ENCODE peak calls at places on chromosomes 7 and 10, in eight cellular contexts. L is H1; R is cardiac muscle cell; H is PC-9; F is CD8-positive, alpha-beta T cell; Z is HepG2; M is lung; P is fibroblast of lung. X is an unnamed sample.

GRCh38 chr10:102673961-102674511 is 29.8 kb downstream of the TRIM8 start:
- DNase-seq in M (peak), L (no peak), H (no peak), F (peak), Z (peak), R (peak), P (peak), X (peak)

GRCh38 chr10:100746413-100746931 is 1.1 kb downstream of the PAX2 start:
- DNase-seq in Z (no peak), M (no peak), L (no peak), P (no peak), R (no peak), H (no peak), F (no peak), X (no peak)

GRCh38 chr10:79379512-79380124 is 32.3 kb downstream of the PPIF start:
- DNase-seq in L (no peak), Z (no peak), F (no peak), H (no peak), P (no peak), R (peak), M (no peak), X (peak)

GRCh38 chr10:1089017-1089689 is 33.0 kb downstream of the WDR37 start:
- DNase-seq in F (no peak), P (no peak), M (peak), Z (no peak), H (no peak), L (no peak), R (no peak), X (no peak)

GRCh38 chr7:118182618-118183253 is 1.2 kb upstream of the LSM8 start:
- DNase-seq in H (no peak), P (peak), M (no peak), Z (no peak), R (no peak), L (no peak), F (no peak), X (no peak)

GRCh38 chr10:73785721-73786511 is 510 bp downstream of the ZSWIM8 start:
- DNase-seq in L (peak), H (peak), M (peak), Z (no peak), F (peak), P (peak), R (peak), X (no peak)

GRCh38 chr10:132496360-132497082 is 41.1 kb upstream of the INPP5A start:
- DNase-seq in M (no peak), H (no peak), L (no peak), F (no peak), P (no peak), R (no peak), Z (no peak), X (no peak)

GRCh38 chr7:158057446-158057845 is 530.2 kb downstream of the PTPRN2 start:
- DNase-seq in Z (no peak), H (no peak), R (no peak), L (no peak), P (no peak), F (no peak), M (no peak), X (no peak)

GRCh38 chr10:119219747-119220320 is 12.5 kb downstream of the GRK5 start:
- DNase-seq in F (no peak), Z (no peak), P (no peak), L (no peak), M (no peak), H (no peak), R (no peak), X (no peak)

GRCh38 chr7:92586403-92586802 is 3.8 kb downstream of the FAM133B start:
- DNase-seq in L (no peak), F (no peak), M (no peak), R (peak), Z (peak), H (no peak), P (peak), X (no peak)

GRCh38 chr10:89837173-89838001 is 136.0 kb downstream of the KIF20B start:
- DNase-seq in M (peak), R (peak), Z (no peak), H (no peak), P (peak), F (peak), L (no peak), X (no peak)

GRCh38 chr7:156969972-156970420 is 20.5 kb downstream of the NOM1 start:
- DNase-seq in R (peak), Z (no peak), H (peak), P (peak), M (no peak), F (no peak), L (no peak), X (no peak)

GRCh38 chr7:106611911-106612310 is 49.0 kb downstream of the CCDC71L start:
- DNase-seq in M (no peak), Z (no peak), H (no peak), F (no peak), R (no peak), P (no peak), L (no peak), X (no peak)

DNA sequence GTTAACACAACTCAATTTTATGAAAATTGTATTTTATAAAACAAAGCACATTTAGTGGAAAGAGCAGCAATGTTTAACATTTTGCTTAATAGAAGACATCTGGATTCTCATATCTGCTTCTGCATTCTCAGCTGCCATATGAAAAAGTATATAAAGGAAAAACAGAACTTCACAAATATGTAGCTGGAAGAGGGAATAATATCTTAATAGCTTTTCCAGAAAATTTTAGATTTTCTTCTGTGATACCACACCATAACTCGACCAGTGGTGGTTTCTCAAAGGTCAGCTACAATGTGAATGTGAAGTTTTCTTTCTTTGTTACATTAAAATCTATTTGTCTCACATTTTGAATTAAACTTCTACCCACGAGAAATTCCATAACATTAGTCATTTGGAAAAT is 339.9 kb downstream of the PARD3 start:
- DNase-seq in M (no peak), H (no peak), L (no peak), P (peak), R (no peak), Z (no peak), F (no peak), X (no peak)
- TF ChIP-seq CTCF in M (no peak), H (no peak), L (no peak), P (no peak), R (no peak), Z (no peak), F (no peak), X (no peak)

DNA sequence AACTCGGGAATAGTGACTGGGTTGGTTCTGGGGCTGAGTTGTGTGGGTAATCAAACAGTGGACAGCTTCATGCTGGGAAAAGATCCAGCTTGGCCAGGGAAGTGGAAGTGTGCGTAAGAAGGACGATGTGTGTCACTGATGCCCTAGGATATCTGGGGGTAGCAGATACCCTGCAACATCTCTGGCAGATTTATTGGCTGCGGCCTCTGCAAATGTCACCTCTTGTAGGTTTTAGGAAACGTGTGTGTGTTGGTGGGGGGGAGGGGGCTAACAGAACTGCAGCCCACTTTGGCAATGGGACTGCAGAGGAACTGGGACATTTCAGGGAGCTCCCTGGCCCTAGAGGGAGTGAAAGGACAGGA is 965 bp upstream of the AGAP3 start:
- DNase-seq in H (no peak), L (no peak), F (no peak), M (no peak), Z (no peak), R (peak), P (no peak), X (no peak)
- H3K4me3 ChIP-seq in H (peak), L (peak), F (no peak), M (no peak), Z (no peak), R (peak), P (peak), X (peak)

GRCh38 chr7:112362796-112363195 is 87.5 kb upstream of the IFRD1 start:
- DNase-seq in P (peak), L (no peak), Z (no peak), M (peak), H (no peak), F (no peak), R (peak), X (no peak)

GRCh38 chr7:112359086-112359485 is 91.2 kb upstream of the IFRD1 start:
- DNase-seq in H (no peak), F (no peak), Z (no peak), R (no peak), M (no peak), L (no peak), P (no peak), X (no peak)

GRCh38 chr7:112362053-112362650 is 88.1 kb upstream of the IFRD1 start:
- DNase-seq in F (no peak), L (no peak), P (no peak), Z (no peak), H (no peak), M (no peak), R (no peak), X (no peak)

GRCh38 chr7:112360681-112361080 is 89.6 kb upstream of the IFRD1 start:
- DNase-seq in H (no peak), F (no peak), R (no peak), L (no peak), P (no peak), Z (no peak), M (peak), X (no peak)

GRCh38 chr7:112361154-112361553 is 89.1 kb upstream of the IFRD1 start:
- DNase-seq in P (no peak), Z (no peak), M (peak), R (no peak), F (no peak), H (no peak), L (no peak), X (no peak)
- H3K27ac ChIP-seq in P (no peak), Z (no peak), M (peak), R (no peak), F (no peak), H (no peak), L (no peak), X (no peak)

GRCh38 chr7:16604054-16604453 is 41.5 kb downstream of the ANKMY2 start:
- DNase-seq in L (no peak), R (peak), P (peak), H (no peak), Z (peak), F (no peak), M (no peak), X (no peak)
- TF ChIP-seq CTCF in L (no peak), R (no peak), P (peak), H (peak), Z (no peak), F (peak), M (no peak), X (no peak)

DNA sequence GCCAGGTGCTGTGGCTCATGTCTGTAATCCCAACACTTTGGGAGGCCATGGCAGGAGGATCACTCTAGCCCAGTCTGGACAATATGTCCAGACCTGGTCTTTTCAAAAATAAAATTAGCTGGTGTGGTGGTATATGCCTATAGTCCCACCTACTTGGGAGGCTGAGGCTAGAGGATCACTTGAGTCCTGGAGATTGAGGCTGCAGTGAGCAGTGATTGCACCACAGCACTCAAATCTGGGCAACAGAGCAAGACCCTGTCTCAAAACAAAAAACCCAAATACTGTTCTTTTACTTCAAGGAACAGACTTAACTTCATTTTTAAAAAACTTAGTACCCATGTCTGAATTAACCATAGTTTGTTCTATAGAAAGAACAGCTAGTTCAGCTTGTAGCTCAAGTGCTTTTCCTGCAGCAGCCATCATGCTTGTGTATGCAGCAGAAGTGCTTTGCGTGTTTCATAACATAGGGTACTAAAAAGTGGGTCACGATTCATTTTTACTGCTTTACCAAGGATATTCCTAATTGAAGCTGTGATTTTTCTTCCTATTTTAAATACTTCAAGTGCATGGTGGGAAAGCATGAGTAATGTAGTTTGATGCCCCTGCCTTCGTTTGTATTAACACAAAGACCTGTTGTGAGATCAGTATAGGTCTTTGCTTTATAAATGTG is 5.9 kb downstream of the EIF4H start:
- DNase-seq in R (no peak), H (no peak), F (no peak), Z (no peak), M (no peak), L (no peak), P (no peak), X (no peak)
- H3K4me3 ChIP-seq in R (no peak), H (no peak), F (no peak), Z (no peak), M (no peak), L (no peak), P (no peak), X (no peak)